ENCODE peak calls at places on chromosomes 1 and 21, in five cellular contexts. M, L, O, N and J are unnamed samples.

GRCh38 chr1:44323952-44324351 is 31.1 kb downstream of the ERI3 start:
- DNase-seq in M (no peak), O (no peak), L (no peak), N (no peak), J (no peak)

GRCh38 chr1:148333875-148334338 is 149.2 kb downstream of the PPIAL4G start:
- DNase-seq in N (no peak), L (peak), O (no peak), M (no peak), J (no peak)

GRCh38 chr1:212529211-212529731 is 79.3 kb upstream of the ATF3 start:
- DNase-seq in O (peak), N (no peak), M (no peak), L (no peak), J (no peak)

GRCh38 chr21:38920631-38921398 is 115.1 kb downstream of the ETS2 start:
- DNase-seq in L (no peak), M (no peak), O (peak), N (no peak), J (peak)

GRCh38 chr1:200888349-200888838 is 6.3 kb upstream of the INAVA start:
- DNase-seq in M (no peak), N (peak), O (no peak), L (peak), J (no peak)

GRCh38 chr1:57553666-57554065 is 129.8 kb upstream of the DAB1 start:
- DNase-seq in M (no peak), O (no peak), L (no peak), N (no peak), J (no peak)

GRCh38 chr1:2443285-2444137 is 31.1 kb upstream of the PEX10 start:
- DNase-seq in N (no peak), L (no peak), M (peak), O (no peak), J (no peak)

GRCh38 chr1:171741872-171742576 is at the start of gene VAMP4:
- DNase-seq in N (peak), O (peak), L (peak), M (peak), J (peak)

GRCh38 chr1:2803086-2803930 is 1.8 kb upstream of the TTC34 start:
- DNase-seq in M (no peak), L (no peak), O (no peak), N (no peak), J (no peak)

GRCh38 chr1:219659682-219660081 is 46.8 kb upstream of the ZC3H11B start:
- DNase-seq in M (no peak), O (peak), L (no peak), N (peak), J (no peak)

GRCh38 chr1:32769524-32770220 is 47.5 kb downstream of the YARS1 start:
- DNase-seq in L (peak), M (no peak), N (peak), O (peak), J (no peak)
- TF ChIP-seq CTCF in L (no peak), M (no peak), N (no peak), O (no peak), J (no peak)

GRCh38 chr1:1121611-1122077 is 5.8 kb upstream of the C1orf159 start:
- DNase-seq in O (no peak), N (no peak), L (no peak), M (no peak), J (no peak)

GRCh38 chr1:1123581-1124507 is 8.0 kb upstream of the C1orf159 start:
- DNase-seq in M (no peak), L (no peak), N (no peak), O (peak), J (no peak)

GRCh38 chr1:1124508-1124785 is 8.6 kb upstream of the C1orf159 start:
- DNase-seq in O (no peak), M (no peak), L (no peak), N (no peak), J (no peak)

GRCh38 chr1:1122078-1122811 is 6.4 kb upstream of the C1orf159 start:
- DNase-seq in L (peak), O (peak), N (peak), M (peak), J (peak)

DNA sequence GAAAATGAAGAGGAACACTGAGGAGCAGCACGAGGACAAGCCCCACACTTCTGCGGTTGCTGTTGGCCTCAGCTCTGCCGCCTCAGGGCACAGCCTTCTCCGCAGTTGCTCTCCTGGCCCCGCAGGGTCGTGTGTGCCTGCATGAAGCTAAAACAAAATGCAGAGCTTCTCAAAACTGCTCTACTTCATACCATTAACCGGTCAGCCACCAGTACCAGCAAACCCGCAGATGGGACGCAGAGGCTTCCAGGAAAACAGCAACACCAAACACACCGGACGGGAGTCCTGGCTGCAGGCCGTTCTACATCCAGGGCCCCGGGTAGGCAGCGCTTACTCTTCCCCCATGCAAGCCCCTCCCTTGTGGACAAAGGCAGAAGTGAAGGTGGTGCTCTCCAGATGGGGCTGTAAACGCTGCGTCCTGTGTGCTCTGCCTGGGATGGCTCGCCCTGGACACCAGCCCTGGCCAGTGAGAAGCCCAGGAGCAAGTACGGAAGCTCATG is 7.1 kb upstream of the C1orf159 start:
- DNase-seq in M (no peak), L (no peak), O (no peak), N (no peak), J (no peak)
- TF ChIP-seq CTCF in M (no peak), L (no peak), O (no peak), N (no peak), J (no peak)

GRCh38 chr1:178189814-178190213 is 95.9 kb downstream of the RASAL2 start:
- DNase-seq in L (peak), N (peak), M (peak), O (peak), J (peak)
- TF ChIP-seq CTCF in L (peak), N (peak), M (peak), O (peak), J (no peak)

DNA sequence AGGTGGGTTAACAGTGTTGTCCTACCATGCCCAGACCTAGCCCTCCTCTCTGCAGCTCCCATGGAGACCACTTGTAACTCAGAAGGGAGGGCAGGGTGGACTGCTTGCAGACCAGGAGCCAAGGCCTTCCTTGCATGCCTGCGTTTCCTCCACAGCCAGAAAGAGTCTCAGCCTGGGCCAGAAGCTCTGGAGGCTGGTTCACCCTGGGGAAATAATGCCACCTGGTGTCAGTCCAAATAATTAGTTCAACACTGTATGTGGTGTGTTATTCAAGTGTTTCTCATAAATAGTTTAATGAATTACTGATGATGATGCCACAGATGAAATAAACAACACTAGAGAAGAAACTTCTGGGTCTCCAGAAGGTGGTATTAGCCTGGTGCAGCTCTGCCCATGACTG is 16.9 kb upstream of the VANGL1 start:
- DNase-seq in L (no peak), O (no peak), N (no peak), M (no peak), J (no peak)
- TF ChIP-seq CTCF in L (no peak), O (no peak), N (no peak), M (no peak), J (no peak)

DNA sequence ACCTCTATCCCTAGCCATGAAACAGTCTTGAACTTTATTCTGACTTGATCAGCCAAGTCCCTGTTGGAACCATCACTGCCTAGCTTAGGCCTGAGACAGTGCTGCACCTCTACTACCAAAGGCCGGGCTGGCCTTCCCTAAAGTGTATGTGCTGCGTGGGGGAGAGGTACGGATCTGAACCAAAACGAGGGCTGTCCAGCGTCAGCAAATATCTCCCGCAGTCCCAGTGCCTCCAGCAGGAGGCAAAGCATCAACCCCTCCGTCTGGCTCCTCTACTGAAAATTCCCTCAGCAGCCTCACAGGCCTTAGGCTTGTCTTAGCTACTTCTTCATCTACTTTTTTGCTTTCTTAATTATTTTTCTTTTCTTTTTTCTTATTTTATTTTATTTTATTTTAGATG is 33.3 kb upstream of the KIF26B start:
- DNase-seq in O (no peak), M (no peak), L (no peak), N (no peak), J (no peak)
- TF ChIP-seq CTCF in O (no peak), M (no peak), L (no peak), N (no peak), J (no peak)

GRCh38 chr1:6052543-6053205 is 7.0 kb downstream of the KCNAB2 start:
- DNase-seq in N (peak), L (peak), M (peak), O (peak), J (peak)
- TF ChIP-seq CTCF in N (peak), L (peak), M (peak), O (peak), J (peak)

DNA sequence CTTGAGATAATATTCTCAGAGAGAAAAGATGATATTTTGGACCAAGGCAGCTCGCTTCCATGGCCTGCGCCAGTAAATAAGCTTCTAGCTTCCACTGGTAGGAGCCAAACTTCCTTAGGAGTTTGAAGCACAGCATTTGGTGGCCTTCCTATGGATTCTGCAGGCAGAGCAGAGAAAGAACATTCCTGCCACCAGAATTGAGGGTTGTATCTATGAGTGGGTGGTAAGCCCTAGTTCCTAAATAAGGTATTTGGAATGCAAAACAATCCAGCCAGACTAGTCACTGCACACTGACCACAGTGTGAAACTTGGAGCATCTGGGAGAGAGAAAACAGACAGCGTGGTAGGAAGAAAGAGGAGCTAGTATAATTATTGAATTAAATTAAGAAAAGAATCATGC is 54.1 kb upstream of the BCAR3 start:
- DNase-seq in M (no peak), N (no peak), O (peak), L (no peak), J (no peak)
- TF ChIP-seq CTCF in M (no peak), N (no peak), O (no peak), L (no peak), J (no peak)

GRCh38 chr1:27716262-27716895 is 9.4 kb upstream of the FAM76A start:
- DNase-seq in M (no peak), N (no peak), O (no peak), L (no peak), J (no peak)

GRCh38 chr1:27724961-27725373 is 794 bp upstream of the FAM76A start:
- DNase-seq in M (no peak), O (peak), L (peak), N (no peak), J (peak)

GRCh38 chr1:27713869-27714513 is 11.8 kb upstream of the FAM76A start:
- DNase-seq in O (no peak), M (no peak), N (no peak), L (no peak), J (peak)

DNA sequence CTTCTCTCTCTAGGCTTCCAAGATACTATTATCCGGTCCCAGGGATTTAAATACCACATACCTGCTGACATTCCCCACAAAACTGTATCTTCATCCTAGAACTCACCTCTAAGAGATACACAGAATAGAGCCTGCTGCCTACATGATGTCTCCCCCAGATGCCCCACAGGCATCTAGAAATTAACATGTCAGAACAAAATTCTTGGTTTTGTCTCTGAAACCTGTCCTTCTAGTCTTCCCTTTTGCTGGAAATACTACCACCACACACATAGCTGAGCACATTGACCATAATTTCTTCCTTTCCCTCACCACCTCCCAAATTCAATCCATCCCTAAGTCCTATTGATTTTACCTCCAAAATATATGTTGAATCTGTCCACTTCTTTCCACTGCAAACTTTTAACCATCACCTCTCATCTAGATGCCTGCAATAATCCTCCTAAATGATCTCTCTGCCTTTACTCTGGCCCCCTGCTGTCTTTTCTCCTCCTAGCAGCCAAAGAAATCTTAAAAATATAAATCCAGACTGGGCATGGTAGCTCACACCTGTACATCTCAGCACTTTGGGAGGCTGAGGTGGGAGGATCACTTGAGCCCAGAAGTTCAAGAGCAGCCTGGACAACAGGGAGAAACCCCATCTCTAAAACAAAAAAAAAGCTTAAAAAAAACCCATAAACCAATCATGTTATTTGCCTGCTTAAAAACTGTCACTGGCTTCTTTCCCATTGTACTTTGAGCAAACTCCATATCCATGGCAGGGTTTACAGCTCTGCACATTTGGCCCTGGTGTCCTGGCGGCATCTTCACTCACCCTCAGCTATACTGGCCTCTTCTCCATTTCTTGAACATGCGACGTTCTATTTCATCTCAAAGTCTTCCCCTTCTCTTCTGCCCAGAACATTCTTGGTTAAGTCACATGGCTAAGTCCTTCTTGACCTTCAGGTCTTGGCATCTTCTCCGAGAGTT is 6.2 kb upstream of the FAM76A start:
- DNase-seq in M (no peak), L (no peak), O (peak), N (no peak), J (no peak)
- TF ChIP-seq CTCF in M (no peak), L (no peak), O (peak), N (no peak), J (peak)

DNA sequence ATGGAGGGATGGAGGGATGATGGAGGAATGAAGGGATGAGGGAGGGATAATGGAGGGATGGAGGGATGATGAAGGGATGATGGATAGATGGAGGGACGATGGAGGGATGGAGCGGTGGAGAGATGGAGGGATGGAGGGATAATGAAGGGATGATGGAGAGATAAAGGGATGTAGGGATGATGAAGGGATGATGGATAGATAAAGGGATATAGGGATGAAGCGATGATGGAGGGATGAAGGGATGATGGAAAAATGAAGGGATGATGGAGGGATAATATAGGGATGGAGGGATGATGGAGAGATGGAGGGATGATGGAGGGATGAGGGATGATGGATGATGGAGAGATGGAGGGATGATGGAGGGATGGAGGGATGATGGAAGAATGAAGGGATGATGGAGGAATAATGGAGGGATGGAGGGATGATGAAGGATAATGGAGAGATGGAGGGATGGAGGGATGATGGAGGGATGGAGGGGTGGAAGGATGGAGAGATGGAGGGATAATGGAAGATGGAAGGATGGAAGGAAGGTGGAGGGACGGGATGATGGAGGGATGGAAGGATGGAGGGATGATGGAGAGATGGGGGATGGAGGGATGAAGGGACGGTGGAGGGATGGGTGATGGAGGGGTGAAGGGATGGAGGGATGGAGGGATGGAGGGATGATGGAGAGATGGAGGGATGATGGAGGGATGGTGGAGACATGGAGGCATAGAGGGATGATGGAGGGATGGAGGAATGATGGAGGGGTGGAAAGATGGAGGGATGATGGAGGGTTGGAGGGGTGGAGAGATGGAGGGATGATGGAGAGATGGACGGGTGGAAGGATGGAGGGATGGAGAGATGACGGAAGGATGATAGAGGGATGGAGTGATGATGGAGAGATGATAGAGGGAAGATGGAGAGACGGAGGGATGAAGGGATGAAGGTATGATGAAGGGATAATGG is 62.0 kb downstream of the KCNAB2 start:
- DNase-seq in O (no peak), L (no peak), M (no peak), N (no peak), J (no peak)
- TF ChIP-seq CTCF in O (no peak), L (no peak), M (no peak), N (no peak), J (no peak)

GRCh38 chr1:163069142-163069541 is at the start of gene RGS4:
- DNase-seq in N (no peak), L (peak), M (peak), O (peak), J (no peak)
- TF ChIP-seq CTCF in N (no peak), L (peak), M (peak), O (peak), J (peak)